ENCODE peak calls at places on chromosome 17, in seven cellular contexts. D is esophagus muscularis mucosa, S is ovary, Y is HCT116, F is GM12878, C is A549, T is adrenal gland. L is an unnamed sample.

GRCh38 chr17:44314031-44314430 is 5.6 kb downstream of the RUNDC3A start:
- DNase-seq in D (no peak), S (no peak), Y (no peak), F (no peak), C (no peak), T (no peak), L (no peak)

GRCh38 chr17:76501018-76501826 is at the start of gene RHBDF2:
- DNase-seq in D (peak), S (peak), Y (peak), F (peak), C (peak), T (peak), L (no peak)

GRCh38 chr17:82318772-82319606 is 1.6 kb upstream of the CD7 start:
- DNase-seq in D (no peak), S (no peak), Y (no peak), F (no peak), C (no peak), T (no peak), L (no peak)

GRCh38 chr17:71501716-71502115 is 619.1 kb upstream of the SOX9 start:
- DNase-seq in D (no peak), S (no peak), Y (no peak), F (no peak), C (no peak), T (no peak), L (no peak)

GRCh38 chr17:83081561-83082201 is 2.3 kb downstream of the METRNL start:
- DNase-seq in D (no peak), S (no peak), Y (no peak), F (no peak), C (no peak), T (peak), L (no peak)

GRCh38 chr17:35242805-35243458 is at the start of gene SLFN5:
- DNase-seq in D (peak), S (peak), Y (peak), F (peak), C (peak), T (peak), L (no peak)

GRCh38 chr17:32265192-32265895 is at the start of gene RHBDL3:
- DNase-seq in D (no peak), S (peak), Y (no peak), F (no peak), C (peak), T (peak), L (no peak)

GRCh38 chr17:82408288-82408937 is 9.7 kb upstream of the HEXD start:
- DNase-seq in D (no peak), S (no peak), Y (no peak), F (no peak), C (no peak), T (no peak), L (no peak)

GRCh38 chr17:7408863-7409262 is 1.2 kb downstream of the NLGN2 start:
- DNase-seq in D (no peak), S (no peak), Y (no peak), F (no peak), C (no peak), T (no peak), L (no peak)

GRCh38 chr17:9875441-9875840 is 29.6 kb downstream of the RCVRN start:
- DNase-seq in D (no peak), S (no peak), Y (no peak), F (no peak), C (no peak), T (peak), L (no peak)

GRCh38 chr17:68771867-68772515 is 170.8 kb upstream of the FAM20A start:
- DNase-seq in D (no peak), S (peak), Y (peak), F (no peak), C (peak), T (peak), L (no peak)

GRCh38 chr17:238964-239259 is 57.5 kb upstream of the DOC2B start:
- DNase-seq in D (no peak), S (no peak), Y (no peak), F (no peak), C (no peak), T (no peak), L (no peak)

GRCh38 chr17:47686661-47687327 is 7.2 kb upstream of the TBKBP1 start:
- DNase-seq in D (no peak), S (no peak), Y (no peak), F (no peak), C (no peak), T (peak), L (no peak)

GRCh38 chr17:47686276-47686635 is 7.7 kb upstream of the TBKBP1 start:
- DNase-seq in D (no peak), S (no peak), Y (no peak), F (no peak), C (no peak), T (no peak), L (no peak)

GRCh38 chr17:47685556-47686275 is 8.2 kb upstream of the TBKBP1 start:
- DNase-seq in D (no peak), S (no peak), Y (no peak), F (no peak), C (no peak), T (no peak), L (no peak)

GRCh38 chr17:47684025-47684424 is 9.9 kb upstream of the TBKBP1 start:
- DNase-seq in D (no peak), S (no peak), Y (no peak), F (no peak), C (no peak), T (no peak), L (no peak)

GRCh38 chr17:47684535-47685193 is 9.3 kb upstream of the TBKBP1 start:
- DNase-seq in D (no peak), S (no peak), Y (no peak), F (no peak), C (no peak), T (no peak), L (no peak)
- H3K27ac ChIP-seq in D (no peak), S (no peak), Y (no peak), F (no peak), C (no peak), T (no peak), L (no peak)

DNA sequence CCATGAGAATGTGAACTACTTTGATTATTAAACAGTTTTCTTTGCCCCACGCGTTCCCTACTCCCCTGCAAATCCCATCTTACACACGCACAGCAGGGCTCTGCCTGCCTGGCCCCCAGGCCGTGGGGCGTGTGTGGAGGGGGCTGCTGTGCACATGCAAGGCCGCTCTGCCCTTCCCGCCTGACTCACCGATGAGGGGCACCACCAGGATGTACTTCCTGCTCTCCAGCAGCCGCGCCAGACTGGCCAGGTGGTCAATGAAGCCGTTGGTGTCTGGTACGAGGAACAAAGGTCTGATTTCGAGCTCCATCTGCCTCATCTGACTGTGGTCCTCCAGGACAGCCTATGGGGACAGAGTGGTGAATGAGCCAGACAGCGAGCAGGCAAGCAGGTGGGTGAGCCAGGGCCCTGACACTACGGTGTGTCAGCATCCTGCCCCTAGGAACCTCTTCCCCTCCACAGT is 13.7 kb downstream of the HIC1 start:
- DNase-seq in D (no peak), S (no peak), Y (no peak), F (no peak), C (no peak), T (no peak), L (no peak)
- TF ChIP-seq POLR2A in D (no peak), S (no peak), Y (no peak), F (peak), C (no peak), T (no peak), L (no peak)

GRCh38 chr17:28492352-28493310 is 13.5 kb upstream of the FOXN1 start:
- DNase-seq in D (no peak), S (no peak), Y (no peak), F (no peak), C (no peak), T (no peak), L (no peak)

GRCh38 chr17:28491286-28491685 is 14.9 kb upstream of the FOXN1 start:
- DNase-seq in D (no peak), S (no peak), Y (no peak), F (no peak), C (no peak), T (no peak), L (no peak)

GRCh38 chr17:28491860-28492259 is 14.3 kb upstream of the FOXN1 start:
- DNase-seq in D (no peak), S (no peak), Y (no peak), F (no peak), C (no peak), T (no peak), L (no peak)

GRCh38 chr17:28488154-28488883 is 14.9 kb downstream of the SLC13A2 start:
- DNase-seq in D (no peak), S (no peak), Y (no peak), F (no peak), C (no peak), T (no peak), L (no peak)

DNA sequence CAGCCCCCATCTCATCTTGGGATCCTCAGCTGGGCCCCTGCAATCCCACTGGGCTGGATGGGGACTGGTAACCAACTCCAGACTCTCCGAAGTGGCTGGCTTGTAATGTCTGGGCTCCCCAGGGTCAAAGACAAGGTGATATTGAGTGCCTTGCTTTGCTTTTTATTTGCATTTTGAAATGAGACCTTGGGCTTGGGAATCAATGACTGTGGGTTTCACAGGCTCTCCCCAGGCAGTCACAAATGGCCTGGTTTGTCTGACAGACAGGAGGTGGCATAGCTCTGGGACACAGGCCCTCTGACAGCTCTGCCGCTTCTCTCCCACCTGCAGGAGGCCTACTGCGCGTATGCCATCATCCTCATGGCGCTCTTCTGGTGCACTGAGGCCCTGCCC is 15.4 kb downstream of the SLC13A2 start:
- DNase-seq in D (no peak), S (no peak), Y (no peak), F (no peak), C (no peak), T (no peak), L (no peak)
- H3K27ac ChIP-seq in D (no peak), S (no peak), Y (no peak), F (no peak), C (peak), T (no peak), L (no peak)

GRCh38 chr17:56636276-56636675 is 42.8 kb downstream of the NOG start:
- DNase-seq in D (no peak), S (no peak), Y (no peak), F (no peak), C (no peak), T (no peak), L (no peak)
- TF ChIP-seq POLR2A in D (no peak), S (no peak), Y (no peak), F (no peak), C (no peak), T (no peak), L (no peak)

GRCh38 chr17:49616546-49617205 is 41.0 kb downstream of the NXPH3 start:
- DNase-seq in D (no peak), S (peak), Y (no peak), F (no peak), C (no peak), T (peak), L (peak)
- H3K27ac ChIP-seq in D (peak), S (peak), Y (no peak), F (peak), C (no peak), T (no peak), L (peak)

DNA sequence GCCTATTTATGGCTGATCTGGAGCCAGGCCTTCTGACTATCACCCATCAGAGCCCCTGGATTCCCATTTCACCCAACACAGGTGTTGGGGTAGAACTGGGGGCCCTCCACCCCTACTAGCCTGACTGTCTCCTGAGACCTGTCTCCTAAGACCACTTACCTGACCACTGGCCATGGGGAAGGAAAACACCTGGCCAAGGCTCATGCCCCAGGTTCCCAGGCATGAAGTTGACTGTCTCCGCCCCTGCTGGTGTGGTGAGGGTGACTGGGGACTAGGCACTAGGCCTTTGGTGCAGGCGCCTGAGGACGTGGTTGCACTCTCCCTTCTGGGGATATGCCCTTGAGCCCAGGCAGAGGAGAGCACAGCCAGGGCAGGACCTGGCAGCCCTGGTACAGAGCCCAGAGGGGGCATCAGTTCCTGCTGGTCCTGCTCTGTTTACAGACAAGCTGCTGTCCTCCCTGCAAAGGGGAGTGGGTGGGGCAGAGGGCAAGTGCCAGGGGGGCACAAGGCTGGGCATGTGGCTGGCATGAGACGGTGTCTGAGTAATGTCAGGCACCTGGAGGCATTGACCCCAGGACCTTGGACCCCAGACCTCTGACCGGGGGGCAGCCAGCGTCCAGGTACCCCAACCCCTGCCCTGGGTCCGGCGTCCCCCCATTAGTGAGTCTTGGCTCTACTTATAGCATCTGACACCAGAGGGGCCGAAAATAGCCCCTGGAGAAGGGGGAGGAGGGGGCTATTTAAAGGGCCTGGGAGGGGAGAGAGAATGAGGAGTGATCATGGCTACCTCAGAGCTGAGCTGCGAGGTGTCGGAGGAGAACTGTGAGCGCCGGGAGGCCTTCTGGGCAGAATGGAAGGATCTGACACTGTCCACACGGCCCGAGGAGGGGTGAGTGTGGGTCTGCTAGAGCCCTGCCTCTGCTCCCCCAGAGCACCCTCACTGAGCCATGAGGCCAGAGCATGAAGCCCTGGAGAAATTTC is at the start of gene TCAP:
- DNase-seq in D (no peak), S (no peak), Y (no peak), F (no peak), C (no peak), T (no peak), L (no peak)
- TF ChIP-seq POLR2A in D (no peak), S (no peak), Y (no peak), F (peak), C (no peak), T (no peak), L (no peak)